ENCODE peak calls at places on chromosome 11, in four cellular contexts. W is K562, U is GM12878, T is HepG2. B is an unnamed sample.

GRCh38 chr11:65417221-65417701 is 5.3 kb upstream of the NEAT1 start:
- DNase-seq in W (no peak), U (no peak), T (no peak), B (peak; percentile 48)

GRCh38 chr11:100957499-100957898 is 172.1 kb downstream of the PGR start:
- DNase-seq in W (no peak), U (no peak), T (no peak), B (no peak)

GRCh38 chr11:62543680-62544444 is 2.7 kb downstream of the AHNAK start:
- DNase-seq in W (no peak), U (no peak), T (no peak), B (no peak)

GRCh38 chr11:83566948-83567347 is 280.8 kb upstream of the CCDC90B start:
- DNase-seq in W (no peak), U (no peak), T (no peak), B (no peak)

GRCh38 chr11:27239305-27239942 is 123.6 kb downstream of the CCDC34 start:
- DNase-seq in W (no peak), U (no peak), T (no peak), B (no peak)

GRCh38 chr11:40202569-40202968 is 1256.9 kb downstream of the LRRC4C start:
- DNase-seq in W (no peak), U (no peak), T (no peak), B (no peak)

GRCh38 chr11:33636104-33636503 is 64.5 kb downstream of the C11orf91 start:
- DNase-seq in W (no peak), U (no peak), T (no peak), B (no peak)

GRCh38 chr11:70642301-70642700 is 244.0 kb downstream of the CTTN start:
- DNase-seq in W (no peak), U (no peak), T (no peak), B (no peak)

GRCh38 chr11:34865261-34865660 is 50.9 kb downstream of the APIP start:
- DNase-seq in W (no peak), U (no peak), T (no peak), B (no peak)

GRCh38 chr11:117640041-117640440 is 157.0 kb downstream of the DSCAML1 start:
- DNase-seq in W (no peak), U (no peak), T (no peak), B (no peak)

GRCh38 chr11:20008190-20008801 is 152.0 kb downstream of the DBX1 start:
- DNase-seq in W (no peak), U (no peak), T (no peak), B (no peak)

GRCh38 chr11:6523253-6523652 is 26.2 kb downstream of the DNHD1 start:
- DNase-seq in W (no peak), U (no peak), T (no peak), B (no peak)

GRCh38 chr11:92714111-92714510 is 255.3 kb upstream of the MTNR1B start:
- DNase-seq in W (no peak), U (no peak), T (no peak), B (no peak)

GRCh38 chr11:16958833-16959232 is 55.4 kb downstream of the PLEKHA7 start:
- DNase-seq in W (no peak), U (no peak), T (no peak), B (no peak)

GRCh38 chr11:103863497-103863896 is 172.9 kb upstream of the DDI1 start:
- DNase-seq in W (no peak), U (no peak), T (no peak), B (no peak)

GRCh38 chr11:73087730-73088129 is 54.4 kb downstream of the FCHSD2 start:
- DNase-seq in W (no peak), U (peak; percentile 53), T (no peak), B (no peak)

GRCh38 chr11:27183672-27184457 is 143.2 kb downstream of the BBOX1 start:
- DNase-seq in W (peak; percentile 33), U (peak; percentile 12), T (peak; percentile 63), B (no peak)

GRCh38 chr11:64566042-64566914 is 24.7 kb upstream of the SLC22A12 start:
- DNase-seq in W (peak; percentile 67), U (no peak), T (peak; percentile 99), B (peak; percentile 74)

GRCh38 chr11:44338031-44338430 is 28.1 kb upstream of the ALX4 start:
- DNase-seq in W (no peak), U (no peak), T (no peak), B (no peak)

GRCh38 chr11:33959855-33960400 is 68.1 kb upstream of the LMO2 start:
- DNase-seq in W (no peak), U (no peak), T (no peak), B (no peak)

GRCh38 chr11:100663996-100664395 is 23.1 kb upstream of the ARHGAP42 start:
- DNase-seq in W (no peak), U (no peak), T (no peak), B (no peak)

GRCh38 chr11:117191680-117192400 is 7.3 kb upstream of the TAGLN start:
- DNase-seq in W (no peak), U (no peak), T (no peak), B (no peak)

GRCh38 chr11:100719362-100719761 is 32.3 kb downstream of the ARHGAP42 start:
- DNase-seq in W (no peak), U (no peak), T (no peak), B (no peak)

DNA sequence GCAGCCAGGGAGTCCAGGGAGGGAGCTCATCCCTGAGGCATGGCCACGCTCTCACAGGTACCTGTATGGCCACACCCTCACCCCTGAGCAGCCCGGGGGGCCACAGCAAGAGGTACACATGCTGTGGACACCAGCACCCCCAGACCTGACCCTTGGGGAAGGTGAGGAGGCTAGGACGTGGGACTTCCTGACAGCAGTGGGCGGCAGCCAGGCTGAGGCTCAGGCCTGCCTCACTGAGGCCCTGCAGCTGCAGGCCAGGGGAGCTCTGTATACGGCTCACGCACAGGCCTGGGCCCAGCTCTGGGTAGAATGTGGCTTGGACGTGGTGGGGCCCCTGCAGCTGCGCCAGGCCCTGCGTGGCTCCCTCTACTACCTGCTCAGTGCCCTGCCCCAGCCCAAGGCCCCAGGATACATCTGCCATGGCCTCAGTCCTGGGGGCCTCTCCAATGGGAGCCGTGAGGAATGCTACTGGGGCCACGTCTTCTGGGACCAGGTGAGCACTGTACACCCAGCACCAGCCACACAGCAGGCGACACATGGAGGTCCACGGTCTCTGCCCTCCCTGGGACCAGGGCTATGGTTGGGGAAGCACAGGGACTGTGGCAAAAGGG is 1.8 kb downstream of the PGGHG start:
- DNase-seq in W (no peak), U (no peak), T (no peak), B (no peak)
- TF ChIP-seq ZNF274 in W (no peak), U (no peak), T (no peak), B (no peak)

GRCh38 chr11:85459304-85459703 is 167.8 kb downstream of the DLG2 start:
- DNase-seq in W (no peak), U (no peak), T (no peak), B (no peak)
- TF ChIP-seq CHD2 in W (no peak), U (no peak), T (no peak), B (no peak)

DNA sequence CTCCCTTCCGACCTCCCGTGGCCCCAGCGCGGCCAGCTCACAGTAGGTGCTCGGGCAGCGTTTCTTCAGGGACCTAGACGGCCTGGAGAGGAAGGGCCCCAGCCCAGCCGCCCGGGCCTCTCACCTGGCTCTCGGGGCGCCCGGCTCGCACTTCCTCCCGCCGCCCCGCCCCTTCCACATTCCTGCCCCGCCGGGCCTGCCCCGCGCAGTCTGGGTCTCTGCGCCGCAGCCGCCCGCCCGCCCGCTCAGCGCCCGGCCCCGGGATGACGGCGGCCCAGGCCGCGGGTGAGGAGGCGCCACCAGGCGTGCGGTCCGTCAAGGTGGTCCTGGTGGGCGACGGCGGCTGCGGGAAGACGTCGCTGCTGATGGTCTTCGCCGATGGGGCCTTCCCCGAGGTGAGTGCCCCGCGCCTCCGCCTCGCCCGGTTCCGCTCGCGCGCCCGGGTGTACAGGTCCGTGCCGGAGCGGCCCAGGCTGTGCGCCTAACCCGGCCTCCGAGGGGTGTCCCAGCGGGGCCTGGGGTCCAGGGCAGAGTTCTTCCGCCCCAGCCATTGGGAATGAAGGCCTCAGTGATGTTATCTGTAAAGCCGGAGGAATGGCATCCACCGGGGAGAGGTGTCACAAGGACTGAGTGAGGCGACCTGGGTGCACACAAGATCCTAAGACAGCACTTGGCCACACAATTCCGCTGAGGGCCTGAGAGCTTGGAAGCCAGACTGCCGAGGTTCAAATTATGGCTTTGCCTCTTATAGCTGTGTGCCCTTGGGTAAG is at the start of gene RHOD:
- DNase-seq in W (no peak), U (no peak), T (no peak), B (peak; percentile 86)
- TF ChIP-seq ZNF274 in W (no peak), U (no peak), T (no peak), B (no peak)

GRCh38 chr11:79189604-79190003 is 251.2 kb downstream of the TENM4 start:
- DNase-seq in W (no peak), U (no peak), T (no peak), B (no peak)
- TF ChIP-seq CHD2 in W (no peak), U (no peak), T (no peak), B (no peak)

B was measured in H1.